ENCODE peak calls at places on chromosome 5, in five cellular contexts. N is Peyer's patch, P is HCT116, G is tibial nerve, X is suprapubic skin. M is an unnamed sample.
A peak's percentile ranks its signal among the peaks of the same experiment; 100 is the strongest.

GRCh38 chr5:54766748-54767147 is 218.6 kb downstream of the ESM1 start:
- DNase-seq in N (no peak), P (no peak), G (no peak), X (no peak), M (no peak)

GRCh38 chr5:72144762-72145161 is 37.5 kb downstream of the MAP1B start:
- DNase-seq in N (no peak), P (no peak), G (no peak), X (no peak), M (no peak)

GRCh38 chr5:158013303-158013702 is 154.4 kb upstream of the CLINT1 start:
- DNase-seq in N (no peak), P (no peak), G (no peak), X (no peak), M (no peak)

GRCh38 chr5:137888875-137889759 is at the start of gene PKD2L2:
- DNase-seq in N (peak; percentile 80), P (no peak), G (peak; percentile 49), X (peak; percentile 85), M (peak; percentile 92)

GRCh38 chr5:50501510-50502209 is 60.6 kb upstream of the EMB start:
- DNase-seq in N (no peak), P (no peak), G (no peak), X (no peak), M (no peak)

GRCh38 chr5:40873481-40873880 is 32.3 kb downstream of the CARD6 start:
- DNase-seq in N (no peak), P (no peak), G (no peak), X (no peak), M (no peak)

GRCh38 chr5:122187426-122187825 is 58.1 kb downstream of the ZNF474 start:
- DNase-seq in N (no peak), P (no peak), G (no peak), X (no peak), M (peak; percentile 46)

GRCh38 chr5:127008300-127008975 is 21.9 kb downstream of the MARCHF3 start:
- DNase-seq in N (no peak), P (no peak), G (no peak), X (no peak), M (no peak)

GRCh38 chr5:176534640-176535039 is 2.6 kb downstream of the RNF44 start:
- DNase-seq in N (peak; percentile 24), P (no peak), G (no peak), X (no peak), M (no peak)

GRCh38 chr5:137630972-137631370 is 104.9 kb downstream of the KLHL3 start:
- DNase-seq in N (no peak), P (no peak), G (no peak), X (no peak), M (no peak)

GRCh38 chr5:52738095-52738506 is 49.6 kb upstream of the ITGA1 start:
- DNase-seq in N (no peak), P (no peak), G (no peak), X (no peak), M (no peak)

GRCh38 chr5:29161399-29161798 is 2032.1 kb upstream of the CDH6 start:
- DNase-seq in N (no peak), P (no peak), G (no peak), X (no peak), M (no peak)

GRCh38 chr5:43268188-43268820 is 44.9 kb downstream of the HMGCS1 start:
- DNase-seq in N (no peak), P (no peak), G (no peak), X (no peak), M (no peak)

GRCh38 chr5:159883522-159883950 is 32.7 kb upstream of the ADRA1B start:
- DNase-seq in N (no peak), P (no peak), G (no peak), X (no peak), M (no peak)

GRCh38 chr5:56232538-56232937 is 592 bp downstream of the ANKRD55 start:
- DNase-seq in N (no peak), P (no peak), G (no peak), X (no peak), M (no peak)

GRCh38 chr5:153618857-153619256 is 128.4 kb downstream of the GRIA1 start:
- DNase-seq in N (no peak), P (no peak), G (no peak), X (no peak), M (peak; percentile 51)

GRCh38 chr5:1896602-1897376 is 14.1 kb upstream of the IRX4 start:
- DNase-seq in N (no peak), P (no peak), G (no peak), X (no peak), M (no peak)

GRCh38 chr5:169389318-169389717 is 88.4 kb upstream of the SLIT3 start:
- DNase-seq in N (no peak), P (no peak), G (no peak), X (no peak), M (no peak)

GRCh38 chr5:150608991-150609390 is 31.5 kb upstream of the SYNPO start:
- DNase-seq in N (no peak), P (no peak), G (no peak), X (no peak), M (no peak)

GRCh38 chr5:150619359-150620230 is 20.9 kb upstream of the SYNPO start:
- DNase-seq in N (no peak), P (no peak), G (no peak), X (no peak), M (no peak)

GRCh38 chr5:82276800-82277612 is 1.1 kb downstream of the RPS23 start:
- DNase-seq in N (no peak), P (no peak), G (no peak), X (no peak), M (peak; percentile 22)

GRCh38 chr5:82272957-82273356 is 5.2 kb downstream of the RPS23 start:
- DNase-seq in N (no peak), P (no peak), G (no peak), X (no peak), M (no peak)

GRCh38 chr5:82274343-82275266 is 3.5 kb downstream of the RPS23 start:
- DNase-seq in N (no peak), P (no peak), G (no peak), X (no peak), M (peak; percentile 26)

GRCh38 chr5:82277613-82277986 is 554 bp downstream of the RPS23 start:
- DNase-seq in N (no peak), P (no peak), G (no peak), X (no peak), M (peak; percentile 70)

GRCh38 chr5:82275267-82275664 is 2.9 kb downstream of the RPS23 start:
- DNase-seq in N (no peak), P (no peak), G (no peak), X (no peak), M (peak; percentile 10)
- TF ChIP-seq POLR2A in N (no peak), P (no peak), G (no peak), X (no peak), M (no peak)

GRCh38 chr5:111532873-111533272 is 20.5 kb upstream of the STARD4 start:
- DNase-seq in N (no peak), P (no peak), G (no peak), X (no peak), M (no peak)

GRCh38 chr5:111535879-111536549 is 23.7 kb upstream of the STARD4 start:
- DNase-seq in N (no peak), P (no peak), G (no peak), X (no peak), M (no peak)

GRCh38 chr5:111537153-111538024 is 25.1 kb upstream of the STARD4 start:
- DNase-seq in N (no peak), P (no peak), G (no peak), X (no peak), M (no peak)
- TF ChIP-seq POLR2A in N (no peak), P (no peak), G (no peak), X (no peak), M (no peak)

DNA sequence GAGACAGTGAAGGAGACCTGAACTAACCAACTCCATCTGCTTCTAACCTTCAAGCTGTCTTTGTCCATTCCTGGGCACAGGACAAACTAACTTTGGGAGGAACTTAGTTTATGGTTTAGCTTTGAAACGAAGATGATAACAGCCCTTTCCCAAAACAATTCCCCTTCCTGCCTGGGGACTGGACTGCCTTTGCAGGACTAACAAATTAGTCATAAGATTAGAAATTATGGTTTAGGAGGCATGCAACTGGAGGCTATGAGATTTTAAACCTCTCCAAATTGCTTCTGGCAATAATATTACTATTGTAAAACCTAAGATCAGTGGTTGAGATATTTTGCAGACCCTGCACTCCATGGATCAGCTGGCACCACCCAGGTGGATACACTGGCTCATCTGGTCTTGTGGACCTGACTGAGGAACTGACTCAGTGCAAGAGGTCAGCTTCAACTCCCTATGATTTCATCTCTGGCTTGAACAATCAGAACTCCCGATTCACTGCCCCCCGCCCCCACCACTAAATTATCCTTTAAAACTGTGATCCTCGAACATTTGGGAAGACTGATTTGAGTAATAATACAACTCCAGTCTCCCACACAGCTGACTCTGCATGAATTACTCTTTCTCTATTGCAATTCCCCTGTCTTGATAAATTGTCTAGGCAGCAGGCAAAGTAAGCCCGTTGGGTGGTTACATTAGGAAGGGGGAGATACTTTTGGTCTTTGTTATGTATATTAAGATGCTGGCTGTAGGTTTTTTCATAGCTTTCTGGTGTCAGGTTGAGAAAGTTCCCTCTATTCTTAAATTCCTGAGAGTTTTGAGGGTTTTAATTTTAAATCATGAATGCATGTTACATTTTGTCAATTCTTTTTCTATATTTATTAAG is 213.3 kb downstream of the TSSK1B start:
- DNase-seq in N (no peak), P (no peak), G (no peak), X (no peak), M (no peak)
- TF ChIP-seq POLR2A in N (no peak), P (no peak), G (no peak), X (no peak), M (no peak)

DNA sequence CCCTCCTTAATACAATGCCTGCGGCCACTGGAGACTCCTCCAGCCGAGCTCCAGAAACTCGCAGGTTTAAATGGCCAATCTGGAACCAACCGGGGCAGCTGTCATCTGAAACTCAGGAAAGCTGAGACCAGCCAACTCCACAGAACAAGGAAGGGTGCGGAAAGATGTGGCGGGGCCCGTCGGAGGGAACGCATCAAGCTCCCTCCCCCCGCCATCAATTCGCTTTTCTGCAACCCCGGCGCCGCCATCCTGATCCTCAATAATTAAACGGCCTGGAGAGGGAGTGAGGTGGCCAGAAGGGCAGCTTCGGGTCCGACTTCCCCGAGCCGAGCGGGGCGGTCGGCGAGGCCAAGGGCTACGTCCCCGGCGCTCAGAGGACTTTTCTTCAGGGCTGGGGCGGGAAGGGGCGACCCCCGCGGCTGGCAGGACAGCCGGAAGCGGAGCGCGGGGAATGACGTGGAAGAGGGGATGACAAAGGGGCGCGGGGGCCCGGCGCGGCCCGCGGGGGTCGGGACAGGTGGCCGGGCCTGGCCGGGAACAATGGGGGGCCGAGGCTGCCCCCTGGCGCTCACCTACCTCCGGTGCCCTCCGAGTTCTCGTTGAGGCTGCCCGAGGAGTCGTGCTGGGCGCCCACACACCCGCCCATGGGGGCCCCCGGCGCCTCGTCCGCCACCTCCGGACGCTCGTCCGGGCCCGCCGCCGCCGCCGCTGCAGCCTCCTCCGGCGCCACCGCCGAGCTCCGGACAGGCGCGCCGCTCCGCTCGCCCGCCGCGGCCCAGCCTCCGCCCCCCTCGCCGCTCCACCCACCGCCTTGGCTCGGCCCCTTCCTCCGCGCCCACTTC is at the start of gene UBTD2:
- DNase-seq in N (peak; percentile 74), P (no peak), G (peak; percentile 75), X (peak; percentile 90), M (peak; percentile 44)
- TF ChIP-seq POLR2A in N (no peak), P (no peak), G (peak; percentile 7), X (no peak), M (no peak)

DNA sequence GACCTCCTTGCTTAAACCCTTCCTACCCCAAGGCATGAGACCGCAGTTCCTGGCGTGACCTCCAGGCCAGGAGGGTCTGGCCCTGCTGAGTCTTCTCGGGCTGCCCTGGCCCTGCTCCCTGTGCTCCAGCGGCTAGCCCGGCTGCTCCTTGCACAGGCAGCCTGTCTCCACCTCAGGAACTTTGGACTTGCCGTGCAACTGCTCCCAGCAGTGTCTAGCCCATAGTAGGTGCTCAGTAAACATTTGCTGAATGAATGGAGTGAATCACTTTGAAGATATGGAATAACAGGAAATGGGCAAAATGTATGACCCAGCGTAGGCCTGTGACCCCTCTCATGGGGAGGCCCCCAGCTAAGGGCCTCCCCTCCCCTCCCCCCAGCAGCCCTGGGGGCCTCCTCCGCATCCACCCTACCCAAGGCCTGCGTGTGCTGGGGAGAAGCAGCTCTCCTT is 127.1 kb downstream of the ZNF354C start:
- DNase-seq in N (no peak), P (no peak), G (no peak), X (no peak), M (no peak)
- TF ChIP-seq POLR2A in N (no peak), P (no peak), G (no peak), X (no peak), M (no peak)